ENCODE peak calls at places on chromosome 19, in ten cellular contexts. One of them, this sample, is unnamed.

GRCh38 chr19:49362926-49363264 is 679 bp upstream of the TEAD2 start:
- DNase-seq in NCI-H2081: no peak
- DNase-seq in skeletal muscle cell: no peak
- DNase-seq in cardiac fibroblast: no peak
- DNase-seq in cardiac septum: no peak
- DNase-seq in AG09319: no peak
- DNase-seq in CD4-positive, CD25-positive, alpha-beta regulatory T cell: peak
- DNase-seq in endothelial cell: peak
- DNase-seq in stimulated activated naive CD4-positive, alpha-beta T cell: peak
- DNase-seq in Peyer's patch: no peak
- DNase-seq in this sample: no peak

GRCh38 chr19:3363841-3364500 is 2.4 kb upstream of the NFIC start:
- DNase-seq in NCI-H2081: no peak
- DNase-seq in skeletal muscle cell: no peak
- DNase-seq in cardiac fibroblast: no peak
- DNase-seq in cardiac septum: no peak
- DNase-seq in AG09319: no peak
- DNase-seq in CD4-positive, CD25-positive, alpha-beta regulatory T cell: no peak
- DNase-seq in endothelial cell: no peak
- DNase-seq in stimulated activated naive CD4-positive, alpha-beta T cell: no peak
- DNase-seq in Peyer's patch: no peak
- DNase-seq in this sample: no peak

GRCh38 chr19:47230122-47230920 is 678 bp downstream of the BBC3 start:
- DNase-seq in NCI-H2081: peak
- DNase-seq in skeletal muscle cell: no peak
- DNase-seq in cardiac fibroblast: peak
- DNase-seq in cardiac septum: peak
- DNase-seq in AG09319: no peak
- DNase-seq in CD4-positive, CD25-positive, alpha-beta regulatory T cell: peak
- DNase-seq in endothelial cell: peak
- DNase-seq in stimulated activated naive CD4-positive, alpha-beta T cell: peak
- DNase-seq in Peyer's patch: peak
- DNase-seq in this sample: peak

GRCh38 chr19:400976-401835 is 7.7 kb downstream of the C2CD4C start:
- DNase-seq in NCI-H2081: no peak
- DNase-seq in skeletal muscle cell: no peak
- DNase-seq in cardiac fibroblast: no peak
- DNase-seq in cardiac septum: peak
- DNase-seq in AG09319: no peak
- DNase-seq in CD4-positive, CD25-positive, alpha-beta regulatory T cell: no peak
- DNase-seq in endothelial cell: no peak
- DNase-seq in stimulated activated naive CD4-positive, alpha-beta T cell: no peak
- DNase-seq in Peyer's patch: peak
- DNase-seq in this sample: no peak

GRCh38 chr19:17128820-17129219 is 53.2 kb downstream of the MYO9B start:
- DNase-seq in NCI-H2081: no peak
- DNase-seq in skeletal muscle cell: no peak
- DNase-seq in cardiac fibroblast: no peak
- DNase-seq in cardiac septum: no peak
- DNase-seq in AG09319: no peak
- DNase-seq in CD4-positive, CD25-positive, alpha-beta regulatory T cell: no peak
- DNase-seq in endothelial cell: no peak
- DNase-seq in stimulated activated naive CD4-positive, alpha-beta T cell: no peak
- DNase-seq in Peyer's patch: no peak
- DNase-seq in this sample: no peak

GRCh38 chr19:49869009-49869483 is 1.7 kb upstream of the PNKP start:
- DNase-seq in NCI-H2081: peak
- DNase-seq in skeletal muscle cell: no peak
- DNase-seq in cardiac fibroblast: no peak
- DNase-seq in cardiac septum: no peak
- DNase-seq in AG09319: no peak
- DNase-seq in CD4-positive, CD25-positive, alpha-beta regulatory T cell: no peak
- DNase-seq in endothelial cell: no peak
- DNase-seq in stimulated activated naive CD4-positive, alpha-beta T cell: no peak
- DNase-seq in Peyer's patch: no peak
- DNase-seq in this sample: no peak

GRCh38 chr19:2495130-2495641 is 19.3 kb downstream of the GADD45B start:
- DNase-seq in NCI-H2081: peak
- DNase-seq in skeletal muscle cell: no peak
- DNase-seq in cardiac fibroblast: peak
- DNase-seq in cardiac septum: peak
- DNase-seq in AG09319: no peak
- DNase-seq in CD4-positive, CD25-positive, alpha-beta regulatory T cell: no peak
- DNase-seq in endothelial cell: no peak
- DNase-seq in stimulated activated naive CD4-positive, alpha-beta T cell: peak
- DNase-seq in Peyer's patch: peak
- DNase-seq in this sample: peak

GRCh38 chr19:23070353-23070781 is 46.5 kb upstream of the ZNF730 start:
- DNase-seq in NCI-H2081: no peak
- DNase-seq in skeletal muscle cell: no peak
- DNase-seq in cardiac fibroblast: peak
- DNase-seq in cardiac septum: peak
- DNase-seq in AG09319: no peak
- DNase-seq in CD4-positive, CD25-positive, alpha-beta regulatory T cell: no peak
- DNase-seq in endothelial cell: no peak
- DNase-seq in stimulated activated naive CD4-positive, alpha-beta T cell: no peak
- DNase-seq in Peyer's patch: no peak
- DNase-seq in this sample: peak

GRCh38 chr19:47035127-47035494 is 13.3 kb downstream of the TMEM160 start:
- DNase-seq in NCI-H2081: no peak
- DNase-seq in skeletal muscle cell: no peak
- DNase-seq in cardiac fibroblast: no peak
- DNase-seq in cardiac septum: no peak
- DNase-seq in AG09319: no peak
- DNase-seq in CD4-positive, CD25-positive, alpha-beta regulatory T cell: no peak
- DNase-seq in endothelial cell: no peak
- DNase-seq in stimulated activated naive CD4-positive, alpha-beta T cell: no peak
- DNase-seq in Peyer's patch: no peak
- DNase-seq in this sample: peak

GRCh38 chr19:4115818-4116385 is 8.0 kb downstream of the MAP2K2 start:
- DNase-seq in NCI-H2081: no peak
- DNase-seq in skeletal muscle cell: no peak
- DNase-seq in cardiac fibroblast: no peak
- DNase-seq in cardiac septum: no peak
- DNase-seq in AG09319: no peak
- DNase-seq in CD4-positive, CD25-positive, alpha-beta regulatory T cell: no peak
- DNase-seq in endothelial cell: no peak
- DNase-seq in stimulated activated naive CD4-positive, alpha-beta T cell: no peak
- DNase-seq in Peyer's patch: no peak
- DNase-seq in this sample: no peak

GRCh38 chr19:35852029-35852780 is at the start of gene NPHS1:
- DNase-seq in NCI-H2081: no peak
- DNase-seq in skeletal muscle cell: no peak
- DNase-seq in cardiac fibroblast: no peak
- DNase-seq in cardiac septum: no peak
- DNase-seq in AG09319: no peak
- DNase-seq in CD4-positive, CD25-positive, alpha-beta regulatory T cell: no peak
- DNase-seq in endothelial cell: no peak
- DNase-seq in stimulated activated naive CD4-positive, alpha-beta T cell: no peak
- DNase-seq in Peyer's patch: no peak
- DNase-seq in this sample: no peak

GRCh38 chr19:21824679-21825078 is 11.3 kb downstream of the ZNF43 start:
- DNase-seq in NCI-H2081: no peak
- DNase-seq in skeletal muscle cell: no peak
- DNase-seq in cardiac fibroblast: no peak
- DNase-seq in cardiac septum: no peak
- DNase-seq in AG09319: no peak
- DNase-seq in CD4-positive, CD25-positive, alpha-beta regulatory T cell: no peak
- DNase-seq in endothelial cell: no peak
- DNase-seq in stimulated activated naive CD4-positive, alpha-beta T cell: no peak
- DNase-seq in Peyer's patch: no peak
- DNase-seq in this sample: no peak

GRCh38 chr19:5690955-5691204 is 785 bp downstream of the RPL36 start:
- DNase-seq in NCI-H2081: peak
- DNase-seq in skeletal muscle cell: no peak
- DNase-seq in cardiac fibroblast: peak
- DNase-seq in cardiac septum: no peak
- DNase-seq in AG09319: no peak
- DNase-seq in CD4-positive, CD25-positive, alpha-beta regulatory T cell: no peak
- DNase-seq in endothelial cell: no peak
- DNase-seq in stimulated activated naive CD4-positive, alpha-beta T cell: no peak
- DNase-seq in Peyer's patch: no peak
- DNase-seq in this sample: no peak

GRCh38 chr19:34838753-34839431 is 65.9 kb upstream of the ZNF599 start:
- DNase-seq in NCI-H2081: no peak
- DNase-seq in skeletal muscle cell: no peak
- DNase-seq in cardiac fibroblast: peak
- DNase-seq in cardiac septum: no peak
- DNase-seq in AG09319: no peak
- DNase-seq in CD4-positive, CD25-positive, alpha-beta regulatory T cell: peak
- DNase-seq in endothelial cell: peak
- DNase-seq in stimulated activated naive CD4-positive, alpha-beta T cell: peak
- DNase-seq in Peyer's patch: peak
- DNase-seq in this sample: no peak

GRCh38 chr19:15452111-15453047 is 2.6 kb upstream of the WIZ start:
- DNase-seq in NCI-H2081: no peak
- DNase-seq in skeletal muscle cell: peak
- DNase-seq in cardiac fibroblast: peak
- DNase-seq in cardiac septum: peak
- DNase-seq in AG09319: peak
- DNase-seq in CD4-positive, CD25-positive, alpha-beta regulatory T cell: no peak
- DNase-seq in endothelial cell: no peak
- DNase-seq in stimulated activated naive CD4-positive, alpha-beta T cell: peak
- DNase-seq in Peyer's patch: peak
- DNase-seq in this sample: peak

GRCh38 chr19:56769650-56770049 is 70.9 kb downstream of the PEG3 start:
- DNase-seq in NCI-H2081: no peak
- DNase-seq in skeletal muscle cell: no peak
- DNase-seq in cardiac fibroblast: no peak
- DNase-seq in cardiac septum: no peak
- DNase-seq in AG09319: no peak
- DNase-seq in CD4-positive, CD25-positive, alpha-beta regulatory T cell: no peak
- DNase-seq in endothelial cell: no peak
- DNase-seq in stimulated activated naive CD4-positive, alpha-beta T cell: no peak
- DNase-seq in Peyer's patch: no peak
- DNase-seq in this sample: no peak

GRCh38 chr19:1447944-1448343 is 2.0 kb upstream of the APC2 start:
- DNase-seq in NCI-H2081: no peak
- DNase-seq in skeletal muscle cell: no peak
- DNase-seq in cardiac fibroblast: no peak
- DNase-seq in cardiac septum: no peak
- DNase-seq in AG09319: no peak
- DNase-seq in CD4-positive, CD25-positive, alpha-beta regulatory T cell: no peak
- DNase-seq in endothelial cell: no peak
- DNase-seq in stimulated activated naive CD4-positive, alpha-beta T cell: no peak
- DNase-seq in Peyer's patch: no peak
- DNase-seq in this sample: no peak

GRCh38 chr19:1094978-1095701 is at the start of gene POLR2E:
- DNase-seq in NCI-H2081: peak
- DNase-seq in skeletal muscle cell: peak
- DNase-seq in cardiac fibroblast: peak
- DNase-seq in cardiac septum: peak
- DNase-seq in AG09319: peak
- DNase-seq in CD4-positive, CD25-positive, alpha-beta regulatory T cell: peak
- DNase-seq in endothelial cell: peak
- DNase-seq in stimulated activated naive CD4-positive, alpha-beta T cell: peak
- DNase-seq in Peyer's patch: peak
- DNase-seq in this sample: peak

GRCh38 chr19:47776568-47776967 is 1.9 kb upstream of the SELENOW start:
- DNase-seq in NCI-H2081: peak
- DNase-seq in skeletal muscle cell: no peak
- DNase-seq in cardiac fibroblast: no peak
- DNase-seq in cardiac septum: no peak
- DNase-seq in AG09319: no peak
- DNase-seq in CD4-positive, CD25-positive, alpha-beta regulatory T cell: no peak
- DNase-seq in endothelial cell: peak
- DNase-seq in stimulated activated naive CD4-positive, alpha-beta T cell: no peak
- DNase-seq in Peyer's patch: peak
- DNase-seq in this sample: no peak

GRCh38 chr19:1161716-1162115 is 12.4 kb downstream of the SBNO2 start:
- DNase-seq in NCI-H2081: no peak
- DNase-seq in skeletal muscle cell: no peak
- DNase-seq in cardiac fibroblast: peak
- DNase-seq in cardiac septum: no peak
- DNase-seq in AG09319: no peak
- DNase-seq in CD4-positive, CD25-positive, alpha-beta regulatory T cell: no peak
- DNase-seq in endothelial cell: no peak
- DNase-seq in stimulated activated naive CD4-positive, alpha-beta T cell: no peak
- DNase-seq in Peyer's patch: peak
- DNase-seq in this sample: no peak

GRCh38 chr19:16385821-16386220 is 61.2 kb downstream of the KLF2 start:
- DNase-seq in NCI-H2081: no peak
- DNase-seq in skeletal muscle cell: no peak
- DNase-seq in cardiac fibroblast: no peak
- DNase-seq in cardiac septum: no peak
- DNase-seq in AG09319: no peak
- DNase-seq in CD4-positive, CD25-positive, alpha-beta regulatory T cell: no peak
- DNase-seq in endothelial cell: no peak
- DNase-seq in stimulated activated naive CD4-positive, alpha-beta T cell: no peak
- DNase-seq in Peyer's patch: no peak
- DNase-seq in this sample: no peak

GRCh38 chr19:13241321-13242104 is 91.3 kb downstream of the IER2 start:
- DNase-seq in NCI-H2081: no peak
- DNase-seq in skeletal muscle cell: no peak
- DNase-seq in cardiac fibroblast: no peak
- DNase-seq in cardiac septum: no peak
- DNase-seq in AG09319: no peak
- DNase-seq in CD4-positive, CD25-positive, alpha-beta regulatory T cell: no peak
- DNase-seq in endothelial cell: no peak
- DNase-seq in stimulated activated naive CD4-positive, alpha-beta T cell: no peak
- DNase-seq in Peyer's patch: no peak
- DNase-seq in this sample: peak

This sample was measured in NAMALWA.